ENCODE peak calls at places on chromosomes 11 and 22, in six cellular contexts. L, F, C, R, Z and B are unnamed samples.

GRCh38 chr11:128476729-128477128 is 110.6 kb downstream of the ETS1 start:
- DNase-seq in L (no peak), F (peak), C (no peak), R (no peak), Z (no peak), B (no peak)

GRCh38 chr11:11975201-11976092 is 33.0 kb downstream of the DKK3 start:
- DNase-seq in L (no peak), F (no peak), C (no peak), R (no peak), Z (no peak), B (peak)

GRCh38 chr11:74021998-74022397 is 13.1 kb upstream of the UCP3 start:
- DNase-seq in L (no peak), F (no peak), C (no peak), R (no peak), Z (no peak), B (no peak)

GRCh38 chr11:120112174-120112796 is 25.6 kb downstream of the TRIM29 start:
- DNase-seq in L (no peak), F (no peak), C (no peak), R (no peak), Z (no peak), B (no peak)

GRCh38 chr11:96219981-96220623 is 122.9 kb downstream of the MAML2 start:
- DNase-seq in L (no peak), F (no peak), C (no peak), R (no peak), Z (no peak), B (peak)

GRCh38 chr22:50313021-50313420 is 5.6 kb upstream of the PLXNB2 start:
- DNase-seq in L (no peak), F (no peak), C (no peak), R (no peak), Z (no peak), B (no peak)

GRCh38 chr11:76745561-76746207 is 37.5 kb upstream of the TSKU start:
- DNase-seq in L (no peak), F (no peak), C (no peak), R (no peak), Z (peak), B (no peak)

GRCh38 chr11:122258446-122258994 is 142.5 kb upstream of the BLID start:
- DNase-seq in L (no peak), F (no peak), C (no peak), R (no peak), Z (no peak), B (no peak)

GRCh38 chr22:17769716-17770082 is 4.6 kb downstream of the BID start:
- DNase-seq in L (no peak), F (no peak), C (no peak), R (no peak), Z (peak), B (peak)

GRCh38 chr11:26556582-26556981 is 15.5 kb downstream of the MUC15 start:
- DNase-seq in L (no peak), F (no peak), C (no peak), R (no peak), Z (no peak), B (no peak)

GRCh38 chr11:122173587-122173986 is 57.6 kb upstream of the BLID start:
- DNase-seq in L (no peak), F (no peak), C (no peak), R (no peak), Z (no peak), B (no peak)

GRCh38 chr22:45218974-45219373 is 21.7 kb downstream of the KIAA0930 start:
- DNase-seq in L (no peak), F (no peak), C (no peak), R (no peak), Z (no peak), B (peak)

GRCh38 chr22:39482768-39483167 is 19.3 kb upstream of the MIEF1 start:
- DNase-seq in L (no peak), F (no peak), C (no peak), R (peak), Z (no peak), B (no peak)

GRCh38 chr11:32172771-32173170 is 81.9 kb downstream of the RCN1 start:
- DNase-seq in L (no peak), F (no peak), C (no peak), R (peak), Z (no peak), B (peak)

GRCh38 chr11:2772544-2773031 is 72.8 kb upstream of the KCNQ1OT1 start:
- DNase-seq in L (no peak), F (no peak), C (peak), R (peak), Z (peak), B (no peak)

GRCh38 chr22:40189979-40190378 is 12.3 kb downstream of the TNRC6B start:
- DNase-seq in L (no peak), F (no peak), C (no peak), R (no peak), Z (no peak), B (no peak)

GRCh38 chr11:45022294-45023064 is 71.8 kb upstream of the TP53I11 start:
- DNase-seq in L (no peak), F (no peak), C (peak), R (no peak), Z (no peak), B (no peak)

GRCh38 chr22:19621372-19622060 is 92.8 kb upstream of the SEPTIN5 start:
- DNase-seq in L (no peak), F (no peak), C (no peak), R (no peak), Z (no peak), B (no peak)

GRCh38 chr22:20430641-20431519 is 6.7 kb downstream of the SCARF2 start:
- DNase-seq in L (peak), F (peak), C (peak), R (peak), Z (peak), B (peak)

GRCh38 chr11:64929625-64930024 is 5.1 kb downstream of the PPP2R5B start:
- DNase-seq in L (no peak), F (no peak), C (no peak), R (no peak), Z (no peak), B (no peak)

GRCh38 chr11:109051200-109051599 is 370.8 kb upstream of the C11orf87 start:
- DNase-seq in L (no peak), F (no peak), C (no peak), R (no peak), Z (no peak), B (no peak)

GRCh38 chr11:108135845-108136599 is 14.7 kb downstream of the ACAT1 start:
- DNase-seq in L (no peak), F (no peak), C (no peak), R (no peak), Z (no peak), B (peak)

GRCh38 chr11:267491-267994 is 10.7 kb upstream of the NLRP6 start:
- DNase-seq in L (no peak), F (no peak), C (peak), R (peak), Z (peak), B (peak)

GRCh38 chr11:35105319-35106063 is 33.5 kb upstream of the CD44 start:
- DNase-seq in L (no peak), F (no peak), C (no peak), R (no peak), Z (no peak), B (peak)

GRCh38 chr11:113505541-113506375 is 30.6 kb upstream of the DRD2 start:
- DNase-seq in L (no peak), F (no peak), C (no peak), R (no peak), Z (no peak), B (peak)

GRCh38 chr11:113690619-113691569 is 15.2 kb downstream of the TMPRSS5 start:
- DNase-seq in L (no peak), F (no peak), C (peak), R (peak), Z (peak), B (peak)

GRCh38 chr22:19455033-19455432 is 7.5 kb upstream of the C22orf39 start:
- DNase-seq in L (no peak), F (no peak), C (no peak), R (no peak), Z (no peak), B (no peak)

GRCh38 chr22:20316844-20317401 is 2.9 kb downstream of the DGCR6L start:
- DNase-seq in L (no peak), F (no peak), C (peak), R (no peak), Z (peak), B (peak)

GRCh38 chr11:71504526-71504925 is 22.5 kb upstream of the KRTAP5-7 start:
- DNase-seq in L (no peak), F (no peak), C (peak), R (no peak), Z (no peak), B (peak)

GRCh38 chr11:130002352-130002845 is at the start of gene PRDM10:
- DNase-seq in L (peak), F (peak), C (peak), R (peak), Z (peak), B (peak)

GRCh38 chr22:49372530-49373288 is 455.0 kb downstream of the BRD1 start:
- DNase-seq in L (no peak), F (no peak), C (peak), R (peak), Z (no peak), B (peak)

GRCh38 chr11:78740175-78741161 is 165.8 kb upstream of the NARS2 start:
- DNase-seq in L (no peak), F (no peak), C (no peak), R (no peak), Z (peak), B (no peak)

GRCh38 chr22:30286331-30286730 is 3.0 kb downstream of the CASTOR1 start:
- DNase-seq in L (no peak), F (no peak), C (no peak), R (no peak), Z (no peak), B (no peak)

GRCh38 chr11:134373591-134374052 is 38.4 kb downstream of the B3GAT1 start:
- DNase-seq in L (no peak), F (no peak), C (no peak), R (no peak), Z (no peak), B (no peak)